ENCODE peak calls at places on chromosomes 4 and X, in ten cellular contexts. F is activated B cell treated with CpG ODN at 0.5 μM for 24 hours, H is testis, Y is thyroid gland, W is RWPE1, C is HFFc6, T is esophagus muscularis mucosa, E is brain microvascular endothelial cell, O is foreskin fibroblast, N is tibial artery. K is an unnamed sample.

GRCh38 chr4:88382621-88383020 is 4.0 kb downstream of the HERC6 start:
- DNase-seq in O (no peak), Y (no peak), F (no peak), E (no peak), T (no peak), W (no peak), C (no peak), N (no peak), H (no peak), K (no peak)

GRCh38 chr4:2803624-2804448 is 11.0 kb downstream of the SH3BP2 start:
- DNase-seq in E (peak; percentile 24), F (no peak), N (peak; percentile 65), Y (peak; percentile 13), W (no peak), T (no peak), C (no peak), O (no peak), H (no peak), K (peak; percentile 75)

GRCh38 chr4:36325499-36325898 is 44.1 kb downstream of the DTHD1 start:
- DNase-seq in W (no peak), E (no peak), N (no peak), O (no peak), Y (no peak), H (no peak), F (no peak), C (no peak), T (no peak), K (no peak)

GRCh38 chr4:156362581-156362980 is 408.9 kb upstream of the CTSO start:
- DNase-seq in W (no peak), C (peak; percentile 37), O (peak; percentile 46), N (no peak), Y (no peak), H (no peak), T (no peak), E (peak; percentile 16), F (no peak), K (no peak)

GRCh38 chrX:13652256-13653021 is 502 bp upstream of the TCEANC start:
- DNase-seq in W (peak; percentile 47), Y (no peak), T (no peak), O (peak; percentile 86), H (no peak), N (no peak), C (peak; percentile 81), E (peak; percentile 87), F (no peak), K (no peak)

GRCh38 chr4:77481856-77482255 is 123.8 kb upstream of the CXCL13 start:
- DNase-seq in Y (no peak), F (no peak), T (peak; percentile 81), W (peak; percentile 68), O (peak; percentile 9), E (no peak), H (no peak), C (peak; percentile 25), N (no peak), K (no peak)

GRCh38 chr4:151202851-151203455 is 74.0 kb upstream of the PRSS48 start:
- DNase-seq in T (peak; percentile 70), Y (no peak), C (no peak), F (no peak), E (peak; percentile 22), H (no peak), N (no peak), W (no peak), O (no peak), K (no peak)

GRCh38 chr4:38049545-38050170 is 89.5 kb downstream of the PTTG2 start:
- DNase-seq in F (no peak), O (no peak), T (no peak), Y (no peak), E (no peak), H (no peak), N (no peak), C (no peak), W (peak; percentile 46), K (no peak)

GRCh38 chr4:127555106-127555505 is 77.7 kb upstream of the INTU start:
- DNase-seq in E (no peak), C (no peak), H (no peak), Y (peak; percentile 70), W (no peak), T (no peak), F (no peak), N (no peak), O (no peak), K (no peak)

GRCh38 chr4:138612428-138612827 is 370.3 kb upstream of the SLC7A11 start:
- DNase-seq in W (no peak), O (no peak), C (no peak), Y (no peak), N (no peak), E (no peak), F (no peak), H (no peak), T (no peak), K (no peak)

GRCh38 chrX:68504237-68504636 is 5.4 kb downstream of the YIPF6 start:
- DNase-seq in T (no peak), Y (no peak), H (no peak), O (peak; percentile 10), N (no peak), E (peak; percentile 73), C (peak; percentile 40), F (no peak), W (peak; percentile 58), K (no peak)

GRCh38 chr4:160136021-160136420 is 1033.1 kb downstream of the RAPGEF2 start:
- DNase-seq in F (no peak), N (no peak), Y (no peak), T (no peak), E (no peak), O (no peak), H (no peak), W (no peak), C (no peak), K (no peak)

GRCh38 chrX:40755291-40756249 is 20.2 kb upstream of the MED14 start:
- DNase-seq in T (no peak), E (peak; percentile 9), H (no peak), W (no peak), F (no peak), N (peak; percentile 90), O (no peak), Y (peak; percentile 77), C (no peak), K (no peak)

GRCh38 chr4:154348657-154349056 is 142.9 kb downstream of the DCHS2 start:
- DNase-seq in F (no peak), O (no peak), W (no peak), E (no peak), H (no peak), N (no peak), C (no peak), Y (no peak), T (no peak), K (no peak)

GRCh38 chr4:124594945-124595344 is 117.6 kb downstream of the ANKRD50 start:
- DNase-seq in O (no peak), E (no peak), H (no peak), F (no peak), Y (no peak), T (no peak), W (no peak), C (no peak), N (no peak), K (no peak)

GRCh38 chr4:110196871-110197420 is 1.5 kb downstream of the ELOVL6 start:
- DNase-seq in T (no peak), H (peak; percentile 50), Y (no peak), O (no peak), F (no peak), N (peak; percentile 69), W (peak; percentile 45), E (no peak), C (peak; percentile 12), K (no peak)

GRCh38 chrX:9593756-9594155 is 128.9 kb downstream of the TBL1X start:
- DNase-seq in T (no peak), Y (no peak), N (no peak), C (no peak), F (no peak), E (no peak), W (no peak), O (no peak), H (no peak), K (no peak)

DNA sequence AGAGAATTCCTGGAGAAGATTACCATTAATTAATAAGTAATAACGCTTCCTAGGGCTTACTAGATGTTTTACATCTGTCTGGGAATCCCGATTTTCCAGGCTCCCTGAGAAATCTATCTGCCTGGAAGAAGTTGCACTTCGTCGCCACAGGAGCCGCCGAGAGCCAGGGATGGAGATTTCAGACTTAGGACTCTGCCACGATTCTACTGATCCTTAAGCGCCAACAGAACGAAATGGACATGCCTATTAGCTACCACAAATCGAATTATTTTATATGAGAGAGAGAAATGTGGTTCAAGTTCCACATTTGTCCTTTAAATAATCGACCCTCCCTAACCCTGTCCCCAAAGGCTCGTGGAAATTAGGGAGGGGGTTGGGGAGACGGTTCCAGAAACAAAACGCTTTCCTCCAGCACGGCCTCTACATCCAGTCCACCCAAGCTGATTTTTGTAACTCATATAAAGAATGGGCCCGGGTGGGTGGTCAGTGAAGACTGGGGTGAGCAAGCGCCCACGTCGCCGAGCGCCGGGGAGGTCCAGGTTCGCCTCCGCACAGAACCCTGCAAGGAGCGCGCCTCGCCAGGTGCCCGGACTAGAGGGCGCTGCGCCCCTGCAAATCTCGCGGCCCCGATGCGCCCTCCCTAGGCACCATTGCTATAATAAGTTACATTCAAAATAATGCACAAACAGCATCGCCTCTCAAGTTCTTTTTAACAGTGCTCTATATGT is 1.9 kb upstream of the FAT1 start:
- DNase-seq in H (peak; percentile 90), E (peak; percentile 83), C (peak; percentile 72), W (peak; percentile 74), F (no peak), O (peak; percentile 85), T (peak; percentile 94), Y (peak; percentile 72), N (peak; percentile 90), K (no peak)
- TF ChIP-seq CTCF in H (no peak), E (peak; percentile 85), C (peak; percentile 86), W (peak; percentile 87), F (no peak), O (peak; percentile 81), T (peak; percentile 63), Y (peak; percentile 45), N (peak; percentile 42), K (no peak)

DNA sequence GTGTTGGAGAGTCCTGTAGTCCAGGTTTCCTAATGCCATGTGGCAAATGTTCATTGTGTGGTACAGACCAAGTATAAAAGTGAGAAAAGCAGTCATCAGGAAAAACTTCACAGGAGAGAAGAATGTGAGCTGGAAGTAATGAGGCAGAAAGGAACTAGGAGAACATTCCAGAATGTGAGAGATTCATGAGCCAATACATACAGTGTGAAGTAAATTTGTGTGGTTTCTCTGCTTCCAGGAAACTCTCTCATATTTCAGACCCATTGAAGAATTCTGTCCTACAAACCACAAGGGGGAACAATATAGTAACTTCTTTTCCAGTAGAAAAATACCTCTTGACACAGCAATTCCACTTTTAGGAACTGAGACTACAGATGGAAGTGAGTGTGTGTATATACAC is 136.5 kb downstream of the RNF150 start:
- DNase-seq in T (no peak), H (no peak), C (peak; percentile 65), N (no peak), Y (no peak), E (peak; percentile 24), F (no peak), W (no peak), O (peak; percentile 33), K (no peak)
- TF ChIP-seq CTCF in T (no peak), H (no peak), C (peak; percentile 57), N (no peak), Y (no peak), E (no peak), F (no peak), W (no peak), O (peak; percentile 14), K (no peak)

GRCh38 chrX:108699368-108699767 is 37.0 kb downstream of the IRS4 start:
- DNase-seq in W (peak; percentile 3), E (peak; percentile 16), Y (no peak), H (no peak), O (peak; percentile 4), T (no peak), N (no peak), F (no peak), C (peak; percentile 18), K (no peak)
- TF ChIP-seq CTCF in W (no peak), E (peak; percentile 32), Y (no peak), H (no peak), O (no peak), T (no peak), N (peak; percentile 18), F (no peak), C (peak; percentile 57), K (no peak)

GRCh38 chr4:141220655-141221605 is at the start of gene ZNF330:
- DNase-seq in T (peak; percentile 96), Y (peak; percentile 84), C (peak; percentile 89), O (peak; percentile 89), N (peak; percentile 95), E (peak; percentile 88), F (peak; percentile 95), H (peak; percentile 95), W (peak; percentile 93), K (peak; percentile 96)
- TF ChIP-seq CTCF in T (peak; percentile 32), Y (no peak), C (peak; percentile 67), O (peak; percentile 5), N (no peak), E (peak; percentile 32), F (no peak), H (no peak), W (peak; percentile 10), K (no peak)

K was measured in spleen.